ENCODE peak calls at places on chromosomes 2 and 18, in four cellular contexts. One of them, this sample, is unnamed.

GRCh38 chr18:55478301-55478660 is 109.7 kb downstream of the TCF4 start:
- DNase-seq in psoas muscle: no peak
- DNase-seq in SK-N-SH: no peak
- DNase-seq in upper lobe of left lung: no peak
- DNase-seq in this sample: no peak

GRCh38 chr2:178530625-178531142 is 50.4 kb downstream of the PLEKHA3 start:
- DNase-seq in psoas muscle: no peak
- DNase-seq in upper lobe of left lung: no peak
- DNase-seq in SK-N-SH: no peak
- DNase-seq in this sample: no peak

GRCh38 chr2:1437537-1437936 is 24.3 kb downstream of the TPO start:
- DNase-seq in SK-N-SH: no peak
- DNase-seq in upper lobe of left lung: no peak
- DNase-seq in psoas muscle: no peak
- DNase-seq in this sample: no peak

GRCh38 chr2:61537590-61538178 is 472 bp downstream of the XPO1 start:
- DNase-seq in psoas muscle: no peak
- DNase-seq in upper lobe of left lung: no peak
- DNase-seq in SK-N-SH: no peak
- DNase-seq in this sample: peak; percentile 8

GRCh38 chr18:57107141-57107832 is 39.6 kb upstream of the BOD1L2 start:
- DNase-seq in psoas muscle: no peak
- DNase-seq in SK-N-SH: no peak
- DNase-seq in upper lobe of left lung: no peak
- DNase-seq in this sample: no peak

GRCh38 chr2:45889053-45889452 is 237.6 kb downstream of the PRKCE start:
- DNase-seq in SK-N-SH: no peak
- DNase-seq in psoas muscle: no peak
- DNase-seq in upper lobe of left lung: no peak
- DNase-seq in this sample: no peak

GRCh38 chr18:295756-296155 is 27.9 kb upstream of the THOC1 start:
- DNase-seq in psoas muscle: no peak
- DNase-seq in upper lobe of left lung: no peak
- DNase-seq in SK-N-SH: no peak
- DNase-seq in this sample: no peak

GRCh38 chr2:233410191-233410760 is 56.0 kb downstream of the DGKD start:
- DNase-seq in psoas muscle: no peak
- DNase-seq in upper lobe of left lung: no peak
- DNase-seq in SK-N-SH: no peak
- DNase-seq in this sample: no peak

GRCh38 chr18:5585653-5586052 is 41.9 kb upstream of the EPB41L3 start:
- DNase-seq in SK-N-SH: no peak
- DNase-seq in upper lobe of left lung: no peak
- DNase-seq in psoas muscle: no peak
- DNase-seq in this sample: no peak

GRCh38 chr18:9782073-9782857 is 74.2 kb downstream of the RAB31 start:
- DNase-seq in upper lobe of left lung: peak; percentile 59
- DNase-seq in psoas muscle: no peak
- DNase-seq in SK-N-SH: no peak
- DNase-seq in this sample: no peak

GRCh38 chr2:85852979-85853498 is 35.8 kb downstream of the ST3GAL5 start:
- DNase-seq in SK-N-SH: peak; percentile 50
- DNase-seq in upper lobe of left lung: no peak
- DNase-seq in psoas muscle: no peak
- DNase-seq in this sample: no peak

GRCh38 chr18:36499938-36500337 is 202.4 kb downstream of the FHOD3 start:
- DNase-seq in upper lobe of left lung: no peak
- DNase-seq in psoas muscle: no peak
- DNase-seq in SK-N-SH: no peak
- DNase-seq in this sample: no peak

GRCh38 chr2:174959787-174960186 is 45.4 kb downstream of the CHN1 start:
- DNase-seq in psoas muscle: no peak
- DNase-seq in upper lobe of left lung: no peak
- DNase-seq in SK-N-SH: no peak
- DNase-seq in this sample: no peak

GRCh38 chr18:22765889-22766288 is 167.2 kb upstream of the RBBP8 start:
- DNase-seq in upper lobe of left lung: no peak
- DNase-seq in SK-N-SH: no peak
- DNase-seq in psoas muscle: no peak
- DNase-seq in this sample: no peak

GRCh38 chr2:46296216-46296839 is 879 bp upstream of the EPAS1 start:
- DNase-seq in upper lobe of left lung: peak; percentile 54
- DNase-seq in SK-N-SH: no peak
- DNase-seq in psoas muscle: peak; percentile 49
- DNase-seq in this sample: no peak

GRCh38 chr2:212451786-212452200 is 86.8 kb downstream of the ERBB4 start:
- DNase-seq in psoas muscle: no peak
- DNase-seq in upper lobe of left lung: no peak
- DNase-seq in SK-N-SH: no peak
- DNase-seq in this sample: no peak

GRCh38 chr2:218218409-218219185 is 1.6 kb downstream of the ARPC2 start:
- DNase-seq in psoas muscle: no peak
- DNase-seq in upper lobe of left lung: no peak
- DNase-seq in SK-N-SH: peak; percentile 58
- DNase-seq in this sample: no peak

GRCh38 chr2:172090044-172090946 is 5.0 kb downstream of the DLX1 start:
- DNase-seq in SK-N-SH: peak; percentile 41
- DNase-seq in psoas muscle: no peak
- DNase-seq in upper lobe of left lung: peak; percentile 69
- DNase-seq in this sample: no peak

GRCh38 chr18:58850784-58851469 is 13.8 kb upstream of the ZNF532 start:
- DNase-seq in SK-N-SH: no peak
- DNase-seq in psoas muscle: peak; percentile 44
- DNase-seq in upper lobe of left lung: no peak
- DNase-seq in this sample: no peak

GRCh38 chr2:64766841-64767669 is 113.3 kb upstream of the SERTAD2 start:
- DNase-seq in SK-N-SH: peak; percentile 23
- DNase-seq in upper lobe of left lung: no peak
- DNase-seq in psoas muscle: no peak
- DNase-seq in this sample: no peak

GRCh38 chr2:46339200-46339599 is 42.0 kb downstream of the EPAS1 start:
- DNase-seq in upper lobe of left lung: no peak
- DNase-seq in psoas muscle: no peak
- DNase-seq in SK-N-SH: peak; percentile 59
- DNase-seq in this sample: no peak

GRCh38 chr2:135898234-135898786 is 22.1 kb upstream of the MCM6 start:
- DNase-seq in upper lobe of left lung: no peak
- DNase-seq in SK-N-SH: no peak
- DNase-seq in psoas muscle: no peak
- DNase-seq in this sample: no peak

GRCh38 chr2:71777946-71778345 is 324.6 kb downstream of the DYSF start:
- DNase-seq in SK-N-SH: no peak
- DNase-seq in upper lobe of left lung: no peak
- DNase-seq in psoas muscle: no peak
- DNase-seq in this sample: no peak

GRCh38 chr2:170221317-170222288 is 43.7 kb downstream of the MYO3B start:
- DNase-seq in upper lobe of left lung: no peak
- DNase-seq in psoas muscle: no peak
- DNase-seq in SK-N-SH: no peak
- DNase-seq in this sample: no peak

DNA sequence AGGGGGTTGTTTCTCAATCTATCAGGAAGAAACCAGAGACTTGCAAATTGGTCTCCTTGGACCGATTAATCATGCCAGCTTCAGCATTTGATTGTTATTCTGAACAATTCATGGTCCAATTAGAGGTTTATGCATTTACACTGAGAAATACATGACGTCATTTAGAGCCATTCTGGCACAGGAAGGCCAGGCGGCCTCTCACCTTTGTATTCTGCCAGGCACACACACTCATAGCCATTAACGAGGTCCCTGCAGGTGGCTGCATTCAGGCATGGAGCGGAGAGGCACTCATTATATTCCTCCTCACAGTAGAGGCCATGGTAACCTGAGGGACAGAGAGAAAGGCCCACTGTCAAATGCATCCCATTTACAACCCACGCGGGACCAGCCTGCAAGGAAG is 146.8 kb upstream of the PID1 start:
- DNase-seq in upper lobe of left lung: no peak
- DNase-seq in SK-N-SH: no peak
- DNase-seq in psoas muscle: no peak
- DNase-seq in this sample: no peak
- H3K27ac ChIP-seq in upper lobe of left lung: no peak overlapping the region
- H3K27ac ChIP-seq in SK-N-SH: no peak overlapping the region
- H3K27ac ChIP-seq in psoas muscle: no peak overlapping the region
- H3K27ac ChIP-seq in this sample: no peak overlapping the region

GRCh38 chr2:179860255-179861026 is 971 bp downstream of the ZNF385B start:
- DNase-seq in upper lobe of left lung: peak; percentile 13
- DNase-seq in psoas muscle: no peak
- DNase-seq in SK-N-SH: peak; percentile 11
- DNase-seq in this sample: peak; percentile 40

GRCh38 chr2:179859523-179859922 is 1.9 kb downstream of the ZNF385B start:
- DNase-seq in psoas muscle: no peak
- DNase-seq in upper lobe of left lung: no peak
- DNase-seq in SK-N-SH: no peak
- DNase-seq in this sample: no peak

GRCh38 chr2:179861027-179861776 is at the start of gene ZNF385B:
- DNase-seq in SK-N-SH: peak; percentile 77
- DNase-seq in psoas muscle: peak; percentile 18
- DNase-seq in upper lobe of left lung: peak; percentile 85
- DNase-seq in this sample: peak; percentile 65

GRCh38 chr2:179861777-179862117 is 335 bp upstream of the ZNF385B start:
- DNase-seq in SK-N-SH: no peak
- DNase-seq in psoas muscle: peak; percentile 14
- DNase-seq in upper lobe of left lung: no peak
- DNase-seq in this sample: no peak

GRCh38 chr2:179862898-179863458 is 1.6 kb upstream of the ZNF385B start:
- DNase-seq in psoas muscle: no peak
- DNase-seq in SK-N-SH: no peak
- DNase-seq in upper lobe of left lung: no peak
- DNase-seq in this sample: no peak
- H3K4me3 ChIP-seq in psoas muscle: no peak overlapping the region
- H3K4me3 ChIP-seq in SK-N-SH: no peak overlapping the region
- H3K4me3 ChIP-seq in upper lobe of left lung: no peak overlapping the region
- H3K4me3 ChIP-seq in this sample: peak overlapping the region; percentile 60

GRCh38 chr2:120719471-120719870 is 16.2 kb upstream of the GLI2 start:
- DNase-seq in upper lobe of left lung: no peak
- DNase-seq in psoas muscle: no peak
- DNase-seq in SK-N-SH: no peak
- DNase-seq in this sample: peak; percentile 12
- H3K27ac ChIP-seq in upper lobe of left lung: no peak overlapping the region
- H3K27ac ChIP-seq in psoas muscle: no peak overlapping the region
- H3K27ac ChIP-seq in SK-N-SH: no peak overlapping the region
- H3K27ac ChIP-seq in this sample: no peak overlapping the region

DNA sequence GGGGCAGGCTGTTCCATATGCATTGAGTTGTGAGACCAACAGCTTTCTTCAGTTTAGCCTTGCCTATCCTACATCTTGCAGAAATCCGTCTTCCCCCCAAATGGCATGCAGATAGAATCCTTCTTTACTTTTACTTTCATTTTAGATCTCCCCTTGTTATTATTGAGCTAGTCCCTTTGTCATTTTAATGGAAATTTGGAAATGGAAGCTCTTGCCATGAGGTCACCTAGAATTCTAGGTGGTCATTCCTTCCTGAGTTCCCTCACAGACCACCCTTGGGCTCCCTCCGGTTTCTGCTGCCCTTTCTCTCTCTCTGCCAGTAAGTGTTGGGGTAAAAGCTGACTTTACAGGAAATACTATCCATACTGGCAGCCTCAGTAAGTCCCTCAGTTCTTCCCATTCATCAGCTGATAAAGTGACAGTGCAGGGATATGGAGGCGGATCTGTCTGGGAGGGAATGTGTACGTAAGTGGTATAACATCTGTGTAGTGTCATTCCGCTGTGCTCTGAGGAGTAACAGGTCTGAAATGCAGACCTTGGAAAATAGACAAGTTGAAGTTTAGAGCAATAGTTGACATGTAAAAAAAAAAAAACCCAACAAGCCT is 30.3 kb downstream of the ARHGAP25 start:
- DNase-seq in SK-N-SH: no peak
- DNase-seq in psoas muscle: no peak
- DNase-seq in upper lobe of left lung: no peak
- DNase-seq in this sample: no peak
- H3K4me3 ChIP-seq in SK-N-SH: no peak overlapping the region
- H3K4me3 ChIP-seq in psoas muscle: no peak overlapping the region
- H3K4me3 ChIP-seq in upper lobe of left lung: peak overlapping the region; percentile 20
- H3K4me3 ChIP-seq in this sample: no peak overlapping the region

GRCh38 chr2:127075821-127076220 is 31.1 kb downstream of the BIN1 start:
- DNase-seq in psoas muscle: no peak
- DNase-seq in upper lobe of left lung: no peak
- DNase-seq in SK-N-SH: no peak
- DNase-seq in this sample: no peak

GRCh38 chr2:127072970-127073369 is 34.0 kb downstream of the BIN1 start:
- DNase-seq in upper lobe of left lung: peak; percentile 80
- DNase-seq in SK-N-SH: peak; percentile 94
- DNase-seq in psoas muscle: no peak
- DNase-seq in this sample: peak; percentile 93

GRCh38 chr2:127074358-127074757 is 32.6 kb downstream of the BIN1 start:
- DNase-seq in upper lobe of left lung: no peak
- DNase-seq in SK-N-SH: no peak
- DNase-seq in psoas muscle: peak; percentile 72
- DNase-seq in this sample: no peak

GRCh38 chr2:127076290-127076689 is 30.7 kb downstream of the BIN1 start:
- DNase-seq in upper lobe of left lung: no peak
- DNase-seq in psoas muscle: no peak
- DNase-seq in SK-N-SH: no peak
- DNase-seq in this sample: no peak

DNA sequence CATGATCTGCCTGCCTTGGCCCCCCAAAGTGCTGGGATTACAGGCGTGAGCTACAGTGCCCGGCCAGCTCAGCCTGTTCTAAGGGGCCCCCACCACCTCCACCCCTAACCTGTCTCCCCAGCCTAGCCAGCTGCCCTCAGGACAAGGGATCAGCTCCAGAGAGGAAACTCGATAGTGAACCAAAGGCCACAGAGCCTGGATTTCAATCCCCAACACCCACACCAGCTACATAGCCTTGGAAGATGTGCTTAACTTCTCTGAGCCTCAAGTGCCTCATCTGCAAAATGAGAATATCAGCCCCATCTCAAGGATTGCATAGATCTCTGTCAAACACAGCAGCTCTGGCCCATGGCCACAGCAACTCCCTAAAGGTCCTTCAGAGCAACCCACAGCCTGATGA is 32.0 kb downstream of the BIN1 start:
- DNase-seq in psoas muscle: peak; percentile 34
- DNase-seq in upper lobe of left lung: no peak
- DNase-seq in SK-N-SH: no peak
- DNase-seq in this sample: no peak
- H3K27ac ChIP-seq in psoas muscle: peak overlapping the region; percentile 98
- H3K27ac ChIP-seq in upper lobe of left lung: no peak overlapping the region
- H3K27ac ChIP-seq in SK-N-SH: no peak overlapping the region
- H3K27ac ChIP-seq in this sample: peak overlapping the region; percentile 99